ENCODE peak calls at places on chromosomes 5 and 9, in eight cellular contexts. C is activated naive CD8-positive, alpha-beta T cell treated with anti-CD3 and anti-CD28 coated beads, Interleukin-2, amount 50 U/mL, for 24 hours; Q is activated CD4-positive, alpha-beta T cell treated with anti-CD3 and anti-CD28 coated beads for 1 hour; P is activated CD4-positive, CD25-positive, alpha-beta regulatory T cell; T is non-pigmented ciliary epithelial cell; X is NCI-H2107; G is stimulated activated CD4-positive, alpha-beta T cell treated with anti-CD3 and anti-CD28 coated beads, Interleukin-15, amount 100 ng/mL, for 24 hours; F is Caco-2. W is an unnamed sample.

GRCh38 chr5:15623794-15624193 is 123.8 kb downstream of the FBXL7 start:
- DNase-seq in C (no peak), F (no peak), G (no peak), T (no peak), X (no peak), P (no peak), Q (no peak), W (no peak)

GRCh38 chr9:12838546-12838945 is 63.7 kb downstream of the LURAP1L start:
- DNase-seq in Q (no peak), X (no peak), G (no peak), P (no peak), F (no peak), T (no peak), C (no peak), W (no peak)

GRCh38 chr5:179801304-179802206 is 5.1 kb downstream of the MGAT4B start:
- DNase-seq in X (peak; percentile 15), P (peak; percentile 70), F (no peak), C (peak; percentile 91), Q (peak; percentile 75), T (no peak), G (peak; percentile 90), W (no peak)

GRCh38 chr5:12330381-12330780 is 426.1 kb upstream of the CTNND2 start:
- DNase-seq in T (no peak), P (no peak), Q (no peak), X (no peak), F (no peak), C (no peak), G (no peak), W (no peak)

GRCh38 chr9:130043654-130044623 is 950 bp upstream of the FNBP1 start:
- DNase-seq in G (no peak), X (no peak), C (no peak), F (peak; percentile 63), Q (no peak), T (no peak), P (no peak), W (no peak)

GRCh38 chr9:113368348-113368747 is 8.4 kb downstream of the HDHD3 start:
- DNase-seq in X (no peak), Q (no peak), C (no peak), T (no peak), G (no peak), P (no peak), F (no peak), W (no peak)

GRCh38 chr5:14397717-14398116 is 183.9 kb upstream of the OTULINL start:
- DNase-seq in Q (no peak), P (no peak), F (no peak), X (no peak), G (no peak), C (no peak), T (no peak), W (peak; percentile 27)

GRCh38 chr9:70136632-70137031 is 93.0 kb downstream of the MAMDC2 start:
- DNase-seq in X (no peak), G (no peak), F (no peak), Q (no peak), P (no peak), C (no peak), T (peak; percentile 44), W (no peak)

W was measured in HS-27A.